ENCODE peak calls at places on chromosome 3, in eight cellular contexts. One of them, this sample, is unnamed.

GRCh38 chr3:181919375-181919774 is 207.7 kb downstream of the SOX2 start:
- DNase-seq in occipital lobe: no peak
- DNase-seq in amygdala: no peak
- DNase-seq in amniotic stem cell: no peak
- DNase-seq in NCI-H345: no peak
- DNase-seq in stimulated activated naive B cell treated with anti-CD40 and anti-IgM and Interleukin-4, amounts not matched to agents 10 μg/mL and 1 μg/mL and 100 μg/mL, for 72 hours: no peak
- DNase-seq in NCI-H748 treated with DMSO at 0.1 percent for 48 hours: no peak
- DNase-seq in esophagus squamous epithelium: no peak
- DNase-seq in this sample: no peak

GRCh38 chr3:138729279-138729678 is 105.4 kb downstream of the PIK3CB start:
- DNase-seq in amniotic stem cell: no peak
- DNase-seq in amygdala: no peak
- DNase-seq in stimulated activated naive B cell treated with anti-CD40 and anti-IgM and Interleukin-4, amounts not matched to agents 10 μg/mL and 1 μg/mL and 100 μg/mL, for 72 hours: no peak
- DNase-seq in occipital lobe: no peak
- DNase-seq in NCI-H748 treated with DMSO at 0.1 percent for 48 hours: no peak
- DNase-seq in esophagus squamous epithelium: no peak
- DNase-seq in NCI-H345: no peak
- DNase-seq in this sample: no peak

GRCh38 chr3:126364130-126364695 is 7.0 kb upstream of the KLF15 start:
- DNase-seq in amygdala: no peak
- DNase-seq in NCI-H748 treated with DMSO at 0.1 percent for 48 hours: no peak
- DNase-seq in esophagus squamous epithelium: no peak
- DNase-seq in NCI-H345: no peak
- DNase-seq in stimulated activated naive B cell treated with anti-CD40 and anti-IgM and Interleukin-4, amounts not matched to agents 10 μg/mL and 1 μg/mL and 100 μg/mL, for 72 hours: no peak
- DNase-seq in amniotic stem cell: no peak
- DNase-seq in occipital lobe: no peak
- DNase-seq in this sample: no peak

GRCh38 chr3:99637381-99638111 is 848 bp upstream of the COL8A1 start:
- DNase-seq in occipital lobe: no peak
- DNase-seq in amniotic stem cell: peak
- DNase-seq in stimulated activated naive B cell treated with anti-CD40 and anti-IgM and Interleukin-4, amounts not matched to agents 10 μg/mL and 1 μg/mL and 100 μg/mL, for 72 hours: no peak
- DNase-seq in NCI-H345: no peak
- DNase-seq in esophagus squamous epithelium: no peak
- DNase-seq in NCI-H748 treated with DMSO at 0.1 percent for 48 hours: no peak
- DNase-seq in amygdala: no peak
- DNase-seq in this sample: peak

GRCh38 chr3:15557511-15557946 is 36.0 kb upstream of the COLQ start:
- DNase-seq in NCI-H345: peak
- DNase-seq in stimulated activated naive B cell treated with anti-CD40 and anti-IgM and Interleukin-4, amounts not matched to agents 10 μg/mL and 1 μg/mL and 100 μg/mL, for 72 hours: peak
- DNase-seq in esophagus squamous epithelium: peak
- DNase-seq in NCI-H748 treated with DMSO at 0.1 percent for 48 hours: peak
- DNase-seq in amygdala: no peak
- DNase-seq in amniotic stem cell: peak
- DNase-seq in occipital lobe: no peak
- DNase-seq in this sample: peak

GRCh38 chr3:46105313-46105919 is 78.1 kb upstream of the XCR1 start:
- DNase-seq in NCI-H345: no peak
- DNase-seq in occipital lobe: no peak
- DNase-seq in esophagus squamous epithelium: no peak
- DNase-seq in amniotic stem cell: no peak
- DNase-seq in stimulated activated naive B cell treated with anti-CD40 and anti-IgM and Interleukin-4, amounts not matched to agents 10 μg/mL and 1 μg/mL and 100 μg/mL, for 72 hours: no peak
- DNase-seq in amygdala: no peak
- DNase-seq in NCI-H748 treated with DMSO at 0.1 percent for 48 hours: no peak
- DNase-seq in this sample: no peak

GRCh38 chr3:61562042-61562809 is 855 bp downstream of the PTPRG start:
- DNase-seq in amygdala: no peak
- DNase-seq in stimulated activated naive B cell treated with anti-CD40 and anti-IgM and Interleukin-4, amounts not matched to agents 10 μg/mL and 1 μg/mL and 100 μg/mL, for 72 hours: no peak
- DNase-seq in NCI-H748 treated with DMSO at 0.1 percent for 48 hours: no peak
- DNase-seq in amniotic stem cell: no peak
- DNase-seq in NCI-H345: no peak
- DNase-seq in esophagus squamous epithelium: no peak
- DNase-seq in occipital lobe: no peak
- DNase-seq in this sample: no peak

GRCh38 chr3:189304465-189305341 is 132.9 kb downstream of the TPRG1 start:
- DNase-seq in amniotic stem cell: no peak
- DNase-seq in esophagus squamous epithelium: no peak
- DNase-seq in occipital lobe: no peak
- DNase-seq in amygdala: no peak
- DNase-seq in NCI-H345: peak
- DNase-seq in stimulated activated naive B cell treated with anti-CD40 and anti-IgM and Interleukin-4, amounts not matched to agents 10 μg/mL and 1 μg/mL and 100 μg/mL, for 72 hours: no peak
- DNase-seq in NCI-H748 treated with DMSO at 0.1 percent for 48 hours: peak
- DNase-seq in this sample: no peak

GRCh38 chr3:72999971-73000370 is 3.4 kb downstream of the PPP4R2 start:
- DNase-seq in NCI-H748 treated with DMSO at 0.1 percent for 48 hours: no peak
- DNase-seq in NCI-H345: no peak
- DNase-seq in amniotic stem cell: no peak
- DNase-seq in esophagus squamous epithelium: no peak
- DNase-seq in stimulated activated naive B cell treated with anti-CD40 and anti-IgM and Interleukin-4, amounts not matched to agents 10 μg/mL and 1 μg/mL and 100 μg/mL, for 72 hours: no peak
- DNase-seq in occipital lobe: no peak
- DNase-seq in amygdala: no peak
- DNase-seq in this sample: no peak

This sample was measured in SW 1271.